ENCODE peak calls at places on chromosomes 16 and 17, in six cellular contexts. O, X, T, J, P and F are unnamed samples.

GRCh38 chr16:85637808-85638186 is 24.7 kb downstream of the GSE1 start:
- DNase-seq in O (no peak), P (no peak), X (no peak), J (no peak), T (no peak), F (no peak)

GRCh38 chr17:77581480-77581879 is 377.0 kb upstream of the TNRC6C start:
- DNase-seq in T (no peak), J (no peak), O (no peak), P (no peak), X (peak; percentile 32), F (no peak)

GRCh38 chr16:84524346-84524920 is 20.0 kb upstream of the MEAK7 start:
- DNase-seq in O (no peak), X (no peak), P (no peak), T (no peak), J (peak; percentile 50), F (no peak)

GRCh38 chr17:8965394-8966168 is at the start of gene PIK3R5:
- DNase-seq in T (peak; percentile 80), P (peak; percentile 76), O (peak; percentile 54), J (peak; percentile 69), X (no peak), F (peak; percentile 71)

GRCh38 chr17:56833812-56834379 is at the start of the genes C17orf67 and DGKE:
- DNase-seq in O (peak; percentile 98), T (peak; percentile 98), P (peak; percentile 99), X (peak; percentile 91), J (peak; percentile 99), F (peak; percentile 98)

GRCh38 chr16:56923481-56923880 is 8.5 kb upstream of the HERPUD1 start:
- DNase-seq in O (no peak), X (no peak), T (no peak), J (no peak), P (no peak), F (no peak)

GRCh38 chr17:56786989-56787482 is 46.7 kb downstream of the C17orf67 start:
- DNase-seq in J (peak; percentile 85), P (no peak), X (peak; percentile 93), T (peak; percentile 13), O (no peak), F (no peak)

GRCh38 chr17:50513501-50513900 is 5.3 kb downstream of the MYCBPAP start:
- DNase-seq in O (no peak), J (no peak), T (no peak), P (no peak), X (no peak), F (no peak)

GRCh38 chr17:42118545-42118944 is 2.6 kb downstream of the KAT2A start:
- DNase-seq in T (no peak), J (peak; percentile 65), O (peak; percentile 45), X (no peak), P (peak; percentile 45), F (no peak)